ENCODE peak calls at places on chromosomes 12 and 14, in seven cellular contexts. G is Panc1, N is A673, A is tibial nerve, Q is hepatocyte, V is IMR-90, O is fibroblast of lung. X is an unnamed sample. For H3K4me1, the result is how much of the 10 kb centered on the place peaks cover.

GRCh38 chr14:106879241-106879640 is 1352.9 kb downstream of the TMEM121 start:
- DNase-seq in G (no peak), V (no peak), A (no peak), N (peak), Q (no peak), O (no peak), X (no peak)

GRCh38 chr12:481422-481821 is 21.7 kb downstream of the B4GALNT3 start:
- DNase-seq in N (peak), A (no peak), O (peak), Q (peak), V (peak), G (no peak), X (peak)

GRCh38 chr12:122865268-122866231 is 30.3 kb downstream of the HIP1R start:
- DNase-seq in O (no peak), N (no peak), G (no peak), V (no peak), Q (peak), A (no peak), X (no peak)

GRCh38 chr14:104942586-104942985 is 17.9 kb downstream of the PLD4 start:
- DNase-seq in O (no peak), V (no peak), Q (no peak), G (no peak), N (no peak), A (peak), X (no peak)

GRCh38 chr14:88470542-88471440 is 84.0 kb downstream of the PTPN21 start:
- DNase-seq in N (no peak), Q (no peak), O (peak), A (no peak), G (no peak), V (peak), X (peak)

GRCh38 chr14:69107407-69108003 is 45.4 kb downstream of the DCAF5 start:
- DNase-seq in N (peak), O (peak), Q (peak), A (no peak), G (peak), V (peak), X (peak)

GRCh38 chr12:65720136-65720535 is 104.1 kb upstream of the HMGA2 start:
- DNase-seq in A (no peak), G (no peak), V (peak), N (no peak), Q (no peak), O (peak), X (peak)

GRCh38 chr12:16603916-16604575 is 1.9 kb downstream of the LMO3 start:
- DNase-seq in Q (no peak), V (no peak), G (no peak), O (no peak), N (no peak), A (no peak), X (no peak)

GRCh38 chr14:96592591-96593388 is 90.6 kb downstream of the PAPOLA start:
- DNase-seq in G (no peak), N (peak), Q (no peak), V (peak), A (no peak), O (peak), X (peak)

GRCh38 chr12:78645956-78646355 is 218.6 kb upstream of the SYT1 start:
- DNase-seq in Q (no peak), O (peak), A (no peak), G (no peak), N (peak), V (peak), X (no peak)

GRCh38 chr12:92912052-92912451 is 17.0 kb downstream of the EEA1 start:
- DNase-seq in G (no peak), N (peak), A (no peak), O (peak), V (peak), Q (no peak), X (peak)

GRCh38 chr14:34714320-34715107 is at the start of gene CFL2:
- DNase-seq in O (peak), A (peak), V (peak), G (no peak), Q (peak), N (peak), X (peak)

GRCh38 chr12:93947486-93947885 is 200.9 kb upstream of the PLXNC1 start:
- DNase-seq in G (no peak), V (no peak), A (no peak), N (no peak), O (no peak), Q (no peak), X (no peak)

GRCh38 chr14:100616854-100617714 is 29.9 kb upstream of the BEGAIN start:
- DNase-seq in A (no peak), N (no peak), O (no peak), G (no peak), Q (no peak), V (no peak), X (no peak)

GRCh38 chr12:49969027-49969426 is 3.7 kb upstream of the AQP6 start:
- DNase-seq in N (no peak), V (no peak), G (no peak), A (no peak), Q (no peak), O (no peak), X (no peak)

DNA sequence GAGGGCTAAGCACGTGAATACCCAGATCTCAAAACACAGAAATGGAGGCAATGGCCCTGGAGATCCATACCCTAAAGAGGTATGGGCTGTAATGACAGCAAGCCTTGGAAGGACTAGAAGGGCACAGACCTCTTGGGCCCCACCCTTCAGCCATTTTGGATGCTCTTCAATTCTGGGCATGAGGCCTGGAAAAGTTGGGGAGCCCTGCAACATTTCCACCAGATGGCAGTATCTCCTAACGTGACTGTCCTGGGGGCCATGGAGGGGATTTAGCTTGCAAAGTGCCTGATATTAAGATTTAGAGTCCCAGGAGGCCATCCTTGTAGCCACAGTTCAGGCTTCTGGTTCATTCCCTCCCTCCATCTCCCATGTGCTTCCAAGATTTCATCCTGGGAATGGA is 30.2 kb downstream of the KCNA5 start:
- DNase-seq in G (no peak), Q (no peak), N (peak), O (no peak), A (no peak), V (peak), X (no peak)
- TF ChIP-seq CTCF in G (no peak), Q (peak), N (peak), O (peak), A (no peak), V (peak), X (peak)

DNA sequence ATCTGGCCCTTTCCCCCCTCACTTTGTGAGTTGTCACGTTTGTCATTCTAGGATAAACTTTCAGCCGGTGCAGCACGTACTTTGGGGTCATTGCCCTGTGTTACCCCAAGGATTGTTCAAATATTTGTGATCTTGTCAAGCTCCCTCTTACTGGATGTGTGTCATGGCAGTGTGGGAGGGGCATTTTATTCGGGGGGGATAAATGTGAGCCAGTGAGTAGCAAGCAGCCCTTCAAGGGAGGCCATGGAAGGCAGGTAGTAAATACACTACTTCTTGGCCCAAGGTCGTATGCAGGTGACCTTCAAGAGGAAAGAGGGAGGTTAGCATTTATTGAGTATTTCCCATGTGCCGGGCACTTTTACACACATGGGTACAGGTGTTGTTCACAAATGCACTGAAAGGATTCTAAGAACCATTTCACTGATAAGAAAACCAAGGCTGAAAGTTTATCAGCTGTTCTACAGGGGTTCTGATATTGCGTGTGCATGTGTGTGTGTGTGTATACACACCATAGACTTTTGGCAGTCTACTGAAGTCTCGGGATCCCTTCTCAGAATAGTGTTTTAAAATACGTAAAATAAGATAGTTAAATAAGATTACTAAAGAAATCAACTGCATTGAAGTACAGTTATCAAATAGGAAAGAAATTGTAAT is 410.3 kb upstream of the TBX3 start:
- DNase-seq in O (no peak), G (no peak), N (no peak), A (no peak), V (no peak), Q (no peak), X (no peak)
- H3K4me1 ChIP-seq in O (under half), G (under half), N (under half), A (under half), V (under half), Q (under half), X (under half)

GRCh38 chr12:120534203-120534702 is at the start of gene RNF10:
- DNase-seq in Q (peak), A (peak), O (peak), G (no peak), V (peak), N (peak), X (peak)

GRCh38 chr12:120528861-120529525 is at the start of gene COQ5:
- DNase-seq in V (peak), G (no peak), O (peak), A (peak), N (peak), Q (peak), X (peak)

GRCh38 chr12:120532701-120533238 is 1.4 kb upstream of the RNF10 start:
- DNase-seq in G (no peak), O (no peak), A (no peak), Q (no peak), N (no peak), V (no peak), X (no peak)

GRCh38 chr12:120534703-120535655 is 823 bp downstream of the RNF10 start:
- DNase-seq in A (no peak), V (peak), G (no peak), O (peak), Q (peak), N (peak), X (peak)

DNA sequence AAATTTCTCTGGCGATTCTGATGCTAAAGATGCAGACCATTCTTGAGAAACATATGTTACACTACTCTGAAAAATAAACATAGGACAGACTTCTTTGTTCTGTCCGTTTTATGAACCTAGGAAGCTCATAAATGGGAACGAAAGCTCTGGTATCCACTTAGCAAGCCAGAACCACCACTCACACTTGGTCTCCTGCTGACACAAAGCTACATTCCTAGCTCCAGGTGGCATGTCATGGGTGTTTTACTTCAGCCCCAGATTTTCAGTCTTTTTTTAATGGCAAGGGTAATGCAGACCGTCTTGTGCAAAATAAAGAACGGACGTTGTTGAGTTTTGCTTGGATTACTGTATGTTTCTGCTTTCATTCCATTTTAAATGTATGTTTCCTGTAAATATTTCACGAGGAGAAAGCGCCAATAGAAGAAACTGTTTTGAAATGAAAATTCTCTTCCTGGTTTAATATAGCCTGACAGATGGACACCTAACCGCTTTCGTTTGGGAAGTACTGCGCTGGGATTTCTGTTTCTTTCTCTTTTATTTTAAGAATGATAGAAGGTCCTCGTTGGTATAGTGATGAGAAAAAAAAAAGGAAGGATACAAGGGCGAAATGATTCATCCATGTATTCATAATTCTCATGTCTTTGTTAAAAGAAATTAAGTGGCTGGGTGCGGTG is 820 bp upstream of the COQ5 start:
- DNase-seq in A (no peak), Q (peak), O (peak), N (peak), G (no peak), V (peak), X (peak)
- H3K4me3 ChIP-seq in A (peak), Q (peak), O (peak), N (peak), G (peak), V (peak), X (peak)

GRCh38 chr12:45912774-45913173 is 77.6 kb downstream of the SCAF11 start:
- DNase-seq in Q (no peak), V (no peak), G (no peak), O (no peak), N (peak), A (no peak), X (no peak)
- TF ChIP-seq CTCF in Q (no peak), V (no peak), G (no peak), O (no peak), N (no peak), A (no peak), X (no peak)

DNA sequence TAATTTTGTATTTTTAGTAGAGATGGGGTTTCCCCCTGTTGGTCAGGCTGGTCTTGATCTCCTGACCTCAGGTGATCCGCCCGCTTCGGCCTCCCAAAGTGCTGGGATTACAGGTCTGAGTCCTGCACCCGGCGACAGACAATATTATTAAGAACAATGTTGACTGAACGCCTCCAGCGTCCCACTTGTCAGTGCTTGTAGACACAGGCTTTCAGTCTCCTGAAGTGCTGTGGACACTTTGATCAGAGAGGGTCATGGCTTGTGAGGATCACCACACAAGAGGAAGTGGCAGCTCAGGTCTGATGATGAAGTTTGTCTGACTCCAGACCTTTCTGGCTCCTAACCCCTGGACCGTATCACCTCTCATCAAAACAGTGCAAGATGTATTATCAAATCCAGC is 114.6 kb downstream of the CHST11 start:
- DNase-seq in A (no peak), Q (no peak), G (no peak), N (no peak), O (no peak), V (no peak), X (no peak)
- H3K4me1 ChIP-seq in A (under half), Q (under half), G (under half), N (under half), O (under half), V (under half), X (under half)

GRCh38 chr12:76399040-76399439 is 50.8 kb upstream of the BBS10 start:
- DNase-seq in A (no peak), G (no peak), O (peak), V (no peak), N (no peak), Q (no peak), X (no peak)
- H3K4me3 ChIP-seq in A (no peak), G (no peak), O (no peak), V (no peak), N (no peak), Q (no peak), X (no peak)

GRCh38 chr14:20195911-20196310 is 5.2 kb downstream of the OR11G2 start:
- DNase-seq in G (no peak), Q (no peak), N (no peak), O (no peak), A (no peak), V (no peak), X (no peak)
- TF ChIP-seq CTCF in G (no peak), Q (no peak), N (no peak), O (no peak), A (no peak), V (no peak), X (no peak)

GRCh38 chr12:27344760-27345159 is 12.1 kb downstream of the BMAL2 start:
- DNase-seq in N (no peak), A (no peak), O (peak), V (peak), G (no peak), Q (no peak), X (no peak)

GRCh38 chr12:27343255-27344000 is 10.8 kb downstream of the BMAL2 start:
- DNase-seq in V (peak), O (peak), N (no peak), G (peak), Q (peak), A (no peak), X (peak)

GRCh38 chr12:27344246-27344645 is 11.6 kb downstream of the BMAL2 start:
- DNase-seq in Q (no peak), O (no peak), G (no peak), V (no peak), A (no peak), N (no peak), X (no peak)

GRCh38 chr12:27347779-27348178 is 15.1 kb downstream of the BMAL2 start:
- DNase-seq in N (no peak), Q (no peak), V (no peak), O (no peak), A (no peak), G (no peak), X (no peak)

GRCh38 chr12:27345376-27345775 is 12.7 kb downstream of the BMAL2 start:
- DNase-seq in O (no peak), N (no peak), G (no peak), V (no peak), A (no peak), Q (no peak), X (no peak)
- H3K4me1 ChIP-seq in O (under half), N (under half), G (under half), V (under half), A (under half), Q (under half), X (under half)

X was measured in astrocyte.